ENCODE peak calls at places on chromosomes 7 and 10, in four cellular contexts. D is mucosa of gallbladder, T is uterus, S is NCI-H1105. X is an unnamed sample.

GRCh38 chr7:129225931-129226572 is 1.2 kb downstream of the AHCYL2 start:
- DNase-seq in D (no peak), S (no peak), T (no peak), X (no peak)

GRCh38 chr10:72344932-72345331 is 9.8 kb downstream of the DNAJB12 start:
- DNase-seq in S (no peak), T (no peak), D (no peak), X (no peak)

GRCh38 chr7:28466341-28466740 is 54.0 kb downstream of the CREB5 start:
- DNase-seq in T (no peak), S (no peak), D (no peak), X (no peak)

GRCh38 chr10:58266003-58266825 is 1.5 kb downstream of the IPMK start:
- DNase-seq in T (no peak), S (no peak), D (peak; percentile 12), X (no peak)

GRCh38 chr10:73968101-73968515 is 29.8 kb upstream of the VCL start:
- DNase-seq in S (no peak), T (no peak), D (no peak), X (no peak)

GRCh38 chr10:49598986-49599385 is 11.1 kb upstream of the SLC18A3 start:
- DNase-seq in T (no peak), S (no peak), D (no peak), X (no peak)

GRCh38 chr10:57338823-57339558 is 928.7 kb downstream of the IPMK start:
- DNase-seq in S (no peak), T (no peak), D (no peak), X (peak; percentile 5)

GRCh38 chr10:111565542-111565941 is 488.7 kb downstream of the ADRA2A start:
- DNase-seq in S (no peak), D (no peak), T (no peak), X (no peak)

GRCh38 chr10:7400068-7400824 is 10.6 kb downstream of the SFMBT2 start:
- DNase-seq in D (no peak), T (no peak), S (no peak), X (no peak)

GRCh38 chr10:88311264-88311663 is 271.9 kb downstream of the RNLS start:
- DNase-seq in T (no peak), D (no peak), S (no peak), X (no peak)

GRCh38 chr7:1220958-1221745 is 11.5 kb upstream of the UNCX start:
- DNase-seq in S (no peak), T (no peak), D (no peak), X (no peak)

GRCh38 chr7:43942997-43943701 is 16.9 kb downstream of the UBE2D4 start:
- DNase-seq in S (no peak), T (no peak), D (no peak), X (no peak)

GRCh38 chr10:116385311-116385710 is 42.3 kb upstream of the PNLIPRP3 start:
- DNase-seq in S (no peak), D (no peak), T (no peak), X (no peak)

GRCh38 chr10:62297857-62298256 is 29.2 kb upstream of the RTKN2 start:
- DNase-seq in D (no peak), S (no peak), T (no peak), X (no peak)

GRCh38 chr10:60611291-60611747 is 167.0 kb upstream of the CDK1 start:
- DNase-seq in T (no peak), D (no peak), S (no peak), X (no peak)

GRCh38 chr10:80516506-80517075 is 21.1 kb upstream of the SH2D4B start:
- DNase-seq in D (no peak), T (no peak), S (no peak), X (no peak)

GRCh38 chr7:99102809-99103690 is 40.9 kb downstream of the SMURF1 start:
- DNase-seq in D (no peak), T (no peak), S (no peak), X (no peak)

GRCh38 chr10:35564276-35564982 is 40.7 kb upstream of the GJD4 start:
- DNase-seq in S (no peak), D (peak; percentile 12), T (no peak), X (no peak)

GRCh38 chr10:22466763-22467334 is 121.6 kb downstream of the SPAG6 start:
- DNase-seq in T (no peak), S (no peak), D (no peak), X (no peak)

GRCh38 chr10:93815304-93816091 is 57.8 kb downstream of the LGI1 start:
- DNase-seq in S (no peak), D (no peak), T (no peak), X (no peak)

X was measured in BJ.